ENCODE peak calls at places on chromosomes 1 and 21, in four cellular contexts. I is mesendoderm, P is H9, H is IMR-90. C is an unnamed sample.
A peak's percentile ranks its signal among the peaks of the same experiment; 100 is the strongest.

GRCh38 chr1:78237364-78237916 is 191.7 kb downstream of the GIPC2 start:
- DNase-seq in P (peak; percentile 75), I (peak; percentile 89), H (no peak), C (no peak)

GRCh38 chr1:13779930-13780329 is 79.9 kb downstream of the PRDM2 start:
- DNase-seq in I (no peak), P (no peak), H (peak; percentile 63), C (no peak)

GRCh38 chr1:201228011-201228983 is 37.7 kb downstream of the IGFN1 start:
- DNase-seq in I (no peak), P (no peak), H (no peak), C (peak; percentile 32)

GRCh38 chr21:31180256-31181088 is 142.2 kb upstream of the KRTAP19-8 start:
- DNase-seq in P (no peak), H (peak; percentile 54), I (peak; percentile 47), C (no peak)

GRCh38 chr1:41952208-41952607 is 33.5 kb upstream of the HIVEP3 start:
- DNase-seq in I (no peak), H (no peak), P (no peak), C (no peak)

GRCh38 chr1:19124273-19124672 is 85.8 kb downstream of the UBR4 start:
- DNase-seq in I (no peak), P (no peak), H (no peak), C (no peak)

GRCh38 chr1:155268630-155269029 is 4.7 kb downstream of the CLK2 start:
- DNase-seq in H (no peak), I (no peak), P (no peak), C (no peak)

GRCh38 chr21:37915941-37916794 is at the start of gene KCNJ6:
- DNase-seq in I (peak; percentile 85), P (peak; percentile 87), H (peak; percentile 52), C (no peak)

GRCh38 chr1:22760453-22760852 is 49.8 kb downstream of the EPHB2 start:
- DNase-seq in P (no peak), H (peak; percentile 26), I (no peak), C (no peak)

GRCh38 chr1:245169391-245169790 is 14.6 kb downstream of the KIF26B start:
- DNase-seq in H (no peak), P (no peak), I (no peak), C (no peak)

GRCh38 chr1:67060811-67061218 is 6.9 kb upstream of the SLC35D1 start:
- DNase-seq in P (no peak), I (peak; percentile 13), H (peak; percentile 99), C (no peak)

GRCh38 chr1:85328713-85329376 is 52.4 kb upstream of the BCL10 start:
- DNase-seq in H (peak; percentile 99), P (peak; percentile 67), I (peak; percentile 99), C (no peak)

GRCh38 chr1:107991371-107992066 is 26.5 kb upstream of the VAV3 start:
- DNase-seq in H (no peak), P (no peak), I (peak; percentile 35), C (no peak)

GRCh38 chr1:243798726-243799125 is 51.3 kb downstream of the AKT3 start:
- DNase-seq in H (peak; percentile 93), I (no peak), P (no peak), C (no peak)

GRCh38 chr1:108814343-108815125 is 42.4 kb downstream of the AKNAD1 start:
- DNase-seq in H (peak; percentile 38), P (no peak), I (no peak), C (no peak)

GRCh38 chr1:148372731-148373130 is 110.4 kb downstream of the PPIAL4G start:
- DNase-seq in H (peak; percentile 44), I (no peak), P (no peak), C (no peak)

GRCh38 chr1:156727914-156728598 is at the start of gene METTL25B:
- DNase-seq in P (peak; percentile 88), I (peak; percentile 93), H (peak; percentile 75), C (no peak)

GRCh38 chr1:117653732-117654484 is 48.1 kb downstream of the TENT5C start:
- DNase-seq in I (no peak), P (no peak), H (no peak), C (no peak)

GRCh38 chr1:178528219-178528962 is 15.5 kb downstream of the TEX35 start:
- DNase-seq in P (no peak), I (no peak), H (no peak), C (no peak)

GRCh38 chr1:53378932-53379661 is 51.2 kb upstream of the LRP8 start:
- DNase-seq in P (peak; percentile 4), H (no peak), I (no peak), C (peak; percentile 28)

GRCh38 chr1:19901653-19902052 is 19.5 kb downstream of the OTUD3 start:
- DNase-seq in I (no peak), H (no peak), P (no peak), C (no peak)

GRCh38 chr1:161069731-161070270 is at the start of gene ARHGAP30:
- DNase-seq in I (peak; percentile 42), P (peak; percentile 83), H (no peak), C (no peak)

GRCh38 chr1:240487493-240487892 is 124.5 kb downstream of the GREM2 start:
- DNase-seq in H (no peak), P (no peak), I (no peak), C (no peak)

GRCh38 chr1:204429746-204430145 is 18.1 kb upstream of the PPP1R15B start:
- DNase-seq in I (no peak), H (no peak), P (no peak), C (no peak)

GRCh38 chr1:85584264-85584781 is 3.8 kb downstream of the CCN1 start:
- DNase-seq in P (no peak), I (peak; percentile 93), H (peak; percentile 95), C (no peak)

GRCh38 chr1:205933672-205934618 is 9.3 kb downstream of the SLC26A9 start:
- DNase-seq in I (peak; percentile 44), P (no peak), H (peak; percentile 56), C (no peak)

GRCh38 chr1:109849670-109850069 is 61.0 kb upstream of the CSF1 start:
- DNase-seq in P (no peak), H (no peak), I (no peak), C (no peak)

GRCh38 chr1:3060601-3061551 is 8.1 kb upstream of the PRDM16 start:
- DNase-seq in I (peak; percentile 46), P (peak; percentile 26), H (no peak), C (no peak)

GRCh38 chr1:45730075-45730779 is 20.2 kb downstream of the IPP start:
- DNase-seq in H (no peak), P (no peak), I (peak; percentile 22), C (no peak)

GRCh38 chr1:28010979-28011378 is 51.2 kb downstream of the XKR8 start:
- DNase-seq in P (no peak), H (peak; percentile 58), I (no peak), C (no peak)
- H4K5ac ChIP-seq in P (no peak overlapping the region), H (no peak overlapping the region), I (no peak overlapping the region), C (no peak overlapping the region)

DNA sequence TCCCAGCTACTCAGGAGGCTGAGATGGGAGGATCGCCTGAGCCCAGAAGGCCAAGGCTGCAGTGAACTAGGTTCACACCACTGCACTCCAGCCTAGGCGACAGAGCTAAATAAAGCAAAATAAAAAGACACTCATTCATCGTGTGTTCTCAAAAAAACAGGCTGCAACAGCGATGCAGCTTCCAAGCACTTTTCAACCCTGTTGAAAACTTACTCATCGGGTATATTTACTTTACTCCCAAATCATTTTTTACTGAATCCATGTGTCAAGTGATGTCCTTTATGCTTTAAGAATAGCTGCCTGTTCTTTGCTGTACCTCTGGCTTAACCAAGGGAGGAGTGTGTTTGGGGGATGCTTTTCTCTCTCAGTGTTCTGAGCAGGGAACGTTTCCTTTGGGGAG is 1.5 kb downstream of the MAP1LC3C start:
- DNase-seq in I (no peak), P (no peak), H (no peak), C (no peak)
- H4K5ac ChIP-seq in I (no peak overlapping the region), P (no peak overlapping the region), H (no peak overlapping the region), C (no peak overlapping the region)

DNA sequence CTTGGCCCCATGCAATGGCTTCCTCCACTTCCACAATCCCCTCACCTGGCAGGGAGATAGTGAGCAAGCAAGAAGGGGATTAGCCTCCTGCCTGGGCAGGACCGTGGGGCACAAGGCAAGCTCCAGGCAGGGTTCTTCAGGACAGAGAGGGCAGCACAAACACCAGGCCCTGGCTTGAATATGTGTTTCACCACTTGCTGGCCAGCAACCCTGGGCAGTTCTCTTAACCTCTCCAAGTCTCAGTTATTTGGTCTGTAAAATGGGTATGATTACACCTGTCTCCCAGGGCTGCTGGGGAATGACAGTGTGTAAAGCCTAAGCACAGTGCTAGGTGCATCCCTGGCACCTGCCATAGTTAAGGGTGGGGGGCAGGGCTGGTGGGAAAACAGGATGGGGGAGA is 31.9 kb downstream of the H3-3A start:
- DNase-seq in I (no peak), P (no peak), H (no peak), C (no peak)
- H4K5ac ChIP-seq in I (no peak overlapping the region), P (no peak overlapping the region), H (no peak overlapping the region), C (no peak overlapping the region)

GRCh38 chr1:197388801-197389200 is 120.7 kb downstream of the CRB1 start:
- DNase-seq in P (no peak), H (peak; percentile 9), I (no peak), C (no peak)
- H4K5ac ChIP-seq in P (no peak overlapping the region), H (no peak overlapping the region), I (no peak overlapping the region), C (no peak overlapping the region)

DNA sequence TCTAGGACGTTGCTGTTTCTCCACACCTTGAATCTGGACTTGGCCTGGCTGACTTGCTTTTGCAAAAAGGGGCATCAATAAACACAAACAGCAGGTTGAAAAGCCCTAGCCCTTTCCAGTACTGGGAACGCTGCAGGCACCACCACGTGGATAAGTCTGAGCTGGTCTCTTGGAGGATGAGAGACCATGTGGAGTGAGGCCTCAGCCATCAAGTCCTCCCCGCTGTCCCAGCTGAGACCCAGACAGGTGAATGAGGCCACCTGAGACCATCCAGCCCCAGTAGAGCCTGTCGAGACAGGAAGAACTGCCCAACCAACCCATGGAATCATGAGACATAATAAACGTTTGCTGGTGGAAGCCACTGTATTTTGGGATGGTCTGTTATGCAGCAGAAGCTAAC is 688.7 kb downstream of the PTPRU start:
- DNase-seq in H (no peak), I (no peak), P (no peak), C (no peak)
- H4K5ac ChIP-seq in H (no peak overlapping the region), I (no peak overlapping the region), P (no peak overlapping the region), C (no peak overlapping the region)

GRCh38 chr1:112318263-112318662 is 77.8 kb upstream of the CTTNBP2NL start:
- DNase-seq in I (no peak), P (no peak), H (no peak), C (no peak)
- H4K5ac ChIP-seq in I (no peak overlapping the region), P (no peak overlapping the region), H (no peak overlapping the region), C (no peak overlapping the region)

GRCh38 chr1:182476625-182477024 is 26.7 kb downstream of the RGSL1 start:
- DNase-seq in I (no peak), H (no peak), P (no peak), C (no peak)
- H4K5ac ChIP-seq in I (no peak overlapping the region), H (no peak overlapping the region), P (no peak overlapping the region), C (no peak overlapping the region)